ENCODE peak calls at places on chromosomes 4 and X, in four cellular contexts. H is astrocyte, E is testis, A is type B pancreatic cell. Y is an unnamed sample.

GRCh38 chr4:126851391-126851790 is 781.4 kb upstream of the INTU start:
- DNase-seq in A (no peak), E (no peak), H (peak), Y (peak)

GRCh38 chrX:102712967-102713677 is 874 bp downstream of the GPRASP2 start:
- DNase-seq in H (peak), E (peak), A (no peak), Y (peak)

GRCh38 chrX:155262970-155263754 is 1.1 kb downstream of the RAB39B start:
- DNase-seq in H (no peak), E (no peak), A (no peak), Y (no peak)

GRCh38 chrX:153878969-153879653 is 6.9 kb downstream of the L1CAM start:
- DNase-seq in A (no peak), E (no peak), H (no peak), Y (no peak)

GRCh38 chr4:183848762-183849161 is 56.3 kb upstream of the STOX2 start:
- DNase-seq in H (no peak), E (no peak), A (no peak), Y (no peak)

GRCh38 chr4:56674984-56675383 is 6.1 kb downstream of the HOPX start:
- DNase-seq in H (peak), A (no peak), E (no peak), Y (no peak)

GRCh38 chr4:17968721-17969120 is 52.8 kb downstream of the LCORL start:
- DNase-seq in A (no peak), E (no peak), H (no peak), Y (no peak)

GRCh38 chrX:9293051-9293496 is 171.8 kb upstream of the TBL1X start:
- DNase-seq in A (no peak), E (no peak), H (no peak), Y (no peak)

GRCh38 chr4:102501176-102501634 is at the start of gene NFKB1:
- DNase-seq in A (no peak), E (peak), H (peak), Y (peak)

GRCh38 chr4:102501635-102502382 is 650 bp downstream of the NFKB1 start:
- DNase-seq in E (peak), H (peak), A (peak), Y (peak)

GRCh38 chr4:102503301-102503746 is 2.2 kb downstream of the NFKB1 start:
- DNase-seq in H (no peak), A (no peak), E (no peak), Y (no peak)

GRCh38 chr4:102497986-102498385 is 3.2 kb upstream of the NFKB1 start:
- DNase-seq in H (no peak), E (no peak), A (no peak), Y (peak)

DNA sequence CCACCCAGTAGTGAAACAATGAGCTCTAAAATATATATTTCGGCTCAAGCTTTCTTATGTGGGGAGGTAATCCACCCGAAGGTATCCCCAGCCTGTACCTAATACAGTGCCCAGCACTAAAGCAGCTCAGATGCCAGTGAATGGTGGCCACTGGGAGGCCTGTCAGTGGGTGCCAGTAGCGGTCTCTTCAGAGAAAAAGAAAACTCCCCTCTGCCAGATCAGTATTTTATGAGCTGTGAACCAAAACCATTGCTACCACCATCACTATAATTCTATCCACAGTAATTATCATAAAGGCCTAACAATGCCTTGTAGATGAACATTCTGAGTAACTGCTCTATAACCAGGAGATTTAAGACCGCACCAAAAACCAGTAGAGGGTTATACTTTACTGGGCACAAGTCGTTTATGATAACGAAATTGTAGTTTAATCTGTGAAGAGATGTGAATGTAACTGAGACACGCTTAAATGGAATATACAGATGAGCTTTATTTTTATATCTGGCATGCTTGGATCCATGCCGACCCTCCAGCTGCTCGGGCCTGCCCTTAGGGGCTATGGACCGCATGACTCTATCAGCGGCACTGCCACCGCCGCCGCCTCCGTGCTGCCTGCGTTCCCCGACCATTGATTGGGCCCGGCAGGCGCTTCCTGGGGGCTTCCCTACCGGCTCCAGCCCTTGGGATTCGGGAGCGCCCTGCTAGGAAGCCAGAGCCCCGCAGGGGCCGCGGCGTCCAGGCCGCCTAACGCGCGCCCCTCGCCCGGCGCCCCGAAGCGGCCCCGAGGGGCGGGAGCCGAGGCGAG is 586 bp upstream of the NFKB1 start:
- DNase-seq in H (peak), E (peak), A (no peak), Y (peak)
- TF ChIP-seq CTCF in H (no peak), E (no peak), A (peak), Y (peak)

GRCh38 chr4:157222764-157223145 is 2.2 kb downstream of the GRIA2 start:
- DNase-seq in H (peak), A (no peak), E (no peak), Y (no peak)

GRCh38 chr4:157221426-157221894 is 932 bp downstream of the GRIA2 start:
- DNase-seq in E (no peak), A (no peak), H (no peak), Y (no peak)

GRCh38 chr4:157221895-157222763 is 1.6 kb downstream of the GRIA2 start:
- DNase-seq in E (peak), H (peak), A (no peak), Y (no peak)

GRCh38 chr4:157220026-157220881 is at the start of gene GRIA2:
- DNase-seq in E (peak), A (peak), H (peak), Y (peak)

DNA sequence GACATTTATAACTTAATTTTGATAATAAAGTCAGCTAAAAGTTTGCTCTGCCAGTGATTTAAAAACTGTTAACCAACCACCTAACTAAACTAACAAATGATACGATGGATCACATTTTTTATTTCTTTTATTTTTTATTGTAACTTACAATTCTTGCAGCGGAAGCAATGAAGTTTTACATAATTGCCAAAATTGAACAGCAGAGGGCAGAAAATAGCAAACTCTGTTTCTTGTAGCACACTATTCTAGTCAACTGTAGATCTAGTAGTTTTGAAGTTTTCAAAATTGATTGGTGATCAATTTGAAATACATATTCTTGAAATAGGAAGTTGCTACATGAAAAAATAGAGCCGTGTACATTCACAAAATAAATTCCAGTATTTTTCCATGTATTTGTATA is 2.8 kb upstream of the GRIA2 start:
- DNase-seq in A (no peak), H (peak), E (no peak), Y (peak)
- TF ChIP-seq CTCF in A (peak), H (peak), E (peak), Y (peak)

GRCh38 chr4:156593464-156593863 is 378.1 kb downstream of the PDGFC start:
- DNase-seq in H (no peak), E (no peak), A (no peak), Y (no peak)
- TF ChIP-seq CTCF in H (no peak), E (no peak), A (no peak), Y (peak)

GRCh38 chr4:45438047-45438446 is 685.8 kb downstream of the GABRG1 start:
- DNase-seq in E (no peak), H (no peak), A (no peak), Y (no peak)

GRCh38 chr4:45437381-45437780 is 686.5 kb downstream of the GABRG1 start:
- DNase-seq in E (no peak), A (no peak), H (no peak), Y (no peak)

GRCh38 chr4:45442466-45442865 is 681.4 kb downstream of the GABRG1 start:
- DNase-seq in H (no peak), E (no peak), A (no peak), Y (no peak)
- TF ChIP-seq CTCF in H (peak), E (peak), A (peak), Y (no peak)

Y was measured in AG10803.